ENCODE peak calls at places on chromosomes 2 and 18, in nine cellular contexts. G is astrocyte, X is HCT116, Q is H9, U is GM12878, H is HepG2, T is IMR-90, D is K562, Z is neural progenitor cell. J is an unnamed sample.

GRCh38 chr18:12765586-12765985 is 62.7 kb downstream of the PSMG2 start:
- DNase-seq in G (no peak), X (no peak), Q (no peak), U (no peak), H (no peak), T (no peak), D (no peak), Z (no peak), J (no peak)

GRCh38 chr2:192029089-192029488 is 165.6 kb downstream of the TMEFF2 start:
- DNase-seq in G (no peak), X (peak; percentile 63), Q (peak; percentile 80), U (no peak), H (no peak), T (peak; percentile 58), D (peak; percentile 55), Z (peak; percentile 36), J (no peak)

GRCh38 chr2:146821836-146822316 is 1023.0 kb upstream of the ACVR2A start:
- DNase-seq in G (peak; percentile 73), X (no peak), Q (no peak), U (no peak), H (no peak), T (peak; percentile 32), D (no peak), Z (no peak), J (no peak)

GRCh38 chr2:70984576-70985282 is 6.3 kb downstream of the ANKRD53 start:
- DNase-seq in G (no peak), X (peak; percentile 27), Q (peak; percentile 83), U (no peak), H (no peak), T (peak; percentile 37), D (peak; percentile 71), Z (peak; percentile 78), J (peak; percentile 69)

GRCh38 chr2:143205106-143205764 is 76.0 kb downstream of the ARHGAP15 start:
- DNase-seq in G (peak; percentile 3), X (peak; percentile 6), Q (no peak), U (no peak), H (peak; percentile 23), T (peak; percentile 8), D (no peak), Z (no peak), J (no peak)

GRCh38 chr2:17672583-17673317 is 80.9 kb downstream of the SMC6 start:
- DNase-seq in G (peak; percentile 79), X (no peak), Q (no peak), U (no peak), H (no peak), T (peak; percentile 79), D (no peak), Z (no peak), J (no peak)

GRCh38 chr18:48833701-48834394 is 116.9 kb downstream of the SMAD7 start:
- DNase-seq in G (peak; percentile 47), X (no peak), Q (peak; percentile 23), U (no peak), H (no peak), T (peak; percentile 23), D (no peak), Z (no peak), J (no peak)

GRCh38 chr2:3959372-3959771 is 256.0 kb downstream of the DCDC2C start:
- DNase-seq in G (no peak), X (peak; percentile 27), Q (no peak), U (no peak), H (peak; percentile 31), T (peak; percentile 14), D (peak; percentile 44), Z (peak; percentile 60), J (no peak)

GRCh38 chr18:62336618-62337017 is 11.5 kb downstream of the TNFRSF11A start:
- DNase-seq in G (no peak), X (no peak), Q (no peak), U (no peak), H (no peak), T (no peak), D (no peak), Z (no peak), J (no peak)

GRCh38 chr2:234191819-234192407 is 141.4 kb downstream of the SPP2 start:
- DNase-seq in G (peak; percentile 27), X (peak; percentile 22), Q (no peak), U (no peak), H (no peak), T (peak; percentile 6), D (no peak), Z (peak; percentile 10), J (no peak)

GRCh38 chr2:184824597-184824996 is 226.3 kb downstream of the ZNF804A start:
- DNase-seq in G (no peak), X (no peak), Q (no peak), U (no peak), H (no peak), T (no peak), D (no peak), Z (peak; percentile 53), J (no peak)

GRCh38 chr2:70898363-70899240 is 37.1 kb upstream of the ATP6V1B1 start:
- DNase-seq in G (no peak), X (no peak), Q (peak; percentile 67), U (no peak), H (no peak), T (no peak), D (no peak), Z (no peak), J (no peak)

GRCh38 chr2:950627-950992 is at the start of gene SNTG2:
- DNase-seq in G (no peak), X (no peak), Q (peak; percentile 53), U (no peak), H (no peak), T (no peak), D (peak; percentile 88), Z (peak; percentile 79), J (peak; percentile 41)

GRCh38 chr18:3052411-3052758 is 39.4 kb upstream of the LPIN2 start:
- DNase-seq in G (no peak), X (no peak), Q (no peak), U (no peak), H (no peak), T (no peak), D (no peak), Z (no peak), J (no peak)

GRCh38 chr2:99488999-99489757 is 639 bp downstream of the REV1 start:
- DNase-seq in G (peak; percentile 30), X (no peak), Q (peak; percentile 53), U (no peak), H (peak; percentile 65), T (peak; percentile 38), D (peak; percentile 83), Z (peak; percentile 84), J (peak; percentile 40)

GRCh38 chr2:102387763-102388546 is 32.4 kb downstream of the IL18R1 start:
- DNase-seq in G (no peak), X (no peak), Q (no peak), U (peak; percentile 51), H (no peak), T (no peak), D (no peak), Z (no peak), J (no peak)
- TF ChIP-seq CTCF in G (no peak), X (no peak), Q (no peak), U (no peak), H (no peak), T (no peak), D (no peak), Z (no peak), J (no peak)

GRCh38 chr2:65663831-65664407 is 231.5 kb upstream of the SPRED2 start:
- DNase-seq in G (peak; percentile 91), X (no peak), Q (no peak), U (no peak), H (no peak), T (no peak), D (no peak), Z (no peak), J (no peak)

GRCh38 chr2:65660340-65660739 is 227.9 kb upstream of the SPRED2 start:
- DNase-seq in G (peak; percentile 68), X (no peak), Q (no peak), U (no peak), H (peak; percentile 23), T (peak; percentile 10), D (no peak), Z (no peak), J (no peak)

GRCh38 chr2:65661980-65662653 is 229.7 kb upstream of the SPRED2 start:
- DNase-seq in G (no peak), X (no peak), Q (no peak), U (no peak), H (no peak), T (peak; percentile 13), D (no peak), Z (peak; percentile 15), J (no peak)

GRCh38 chr2:65664931-65665330 is 232.5 kb upstream of the SPRED2 start:
- DNase-seq in G (peak; percentile 61), X (no peak), Q (no peak), U (no peak), H (no peak), T (no peak), D (no peak), Z (no peak), J (no peak)

GRCh38 chr2:65662654-65663432 is 230.4 kb upstream of the SPRED2 start:
- DNase-seq in G (peak; percentile 99), X (no peak), Q (no peak), U (no peak), H (no peak), T (peak; percentile 93), D (no peak), Z (no peak), J (no peak)
- H3K9ac ChIP-seq in G (peak overlapping the region; percentile 52), X (no peak overlapping the region), Q (no peak overlapping the region), U (no peak overlapping the region), H (no peak overlapping the region), T (no peak overlapping the region), D (no peak overlapping the region), Z (no peak overlapping the region), J (no peak overlapping the region)

GRCh38 chr2:196652869-196653268 is 13.4 kb downstream of the CCDC150 start:
- DNase-seq in G (no peak), X (no peak), Q (no peak), U (no peak), H (no peak), T (no peak), D (no peak), Z (no peak), J (no peak)

GRCh38 chr2:196649202-196649601 is 9.7 kb downstream of the CCDC150 start:
- DNase-seq in G (no peak), X (no peak), Q (no peak), U (no peak), H (no peak), T (no peak), D (no peak), Z (no peak), J (no peak)

GRCh38 chr2:196657332-196657731 is 17.8 kb downstream of the CCDC150 start:
- DNase-seq in G (no peak), X (no peak), Q (no peak), U (no peak), H (no peak), T (no peak), D (no peak), Z (no peak), J (no peak)

GRCh38 chr2:196651387-196652094 is 12.0 kb downstream of the CCDC150 start:
- DNase-seq in G (no peak), X (no peak), Q (no peak), U (no peak), H (no peak), T (no peak), D (no peak), Z (no peak), J (no peak)

GRCh38 chr2:196653843-196654242 is 14.3 kb downstream of the CCDC150 start:
- DNase-seq in G (no peak), X (no peak), Q (no peak), U (no peak), H (no peak), T (no peak), D (no peak), Z (no peak), J (no peak)
- H3K9me3 ChIP-seq in G (peaks cover 19% of the 10 kb centered on the region), X (no peaks in the 10 kb centered on the region), Q (peaks cover 38% of the 10 kb centered on the region), U (peaks cover 48% of the 10 kb centered on the region), H (peaks cover 46% of the 10 kb centered on the region), T (peaks cover 16% of the 10 kb centered on the region), D (peaks cover 6% of the 10 kb centered on the region), Z (peaks cover 46% of the 10 kb centered on the region), J (no peaks in the 10 kb centered on the region)

GRCh38 chr18:67278984-67279383 is 237.5 kb downstream of the DSEL start:
- DNase-seq in G (no peak), X (no peak), Q (no peak), U (no peak), H (no peak), T (no peak), D (no peak), Z (no peak), J (no peak)
- TF ChIP-seq CTCF in G (no peak), X (no peak), Q (no peak), U (no peak), H (no peak), T (no peak), D (no peak), Z (no peak), J (no peak)

J was measured in colonic mucosa.